ENCODE peak calls at places on chromosomes 5 and 9, in seven cellular contexts. C, B, L, K, Z, P and Q are unnamed samples.
A peak's percentile ranks its signal among the peaks of the same experiment; 100 is the strongest.

GRCh38 chr9:14865206-14865605 is 45.0 kb downstream of the FREM1 start:
- DNase-seq in C (no peak), B (no peak), L (no peak), K (no peak), Z (no peak), P (no peak), Q (no peak)

GRCh38 chr5:2999926-3000325 is 248.4 kb upstream of the IRX2 start:
- DNase-seq in C (no peak), B (no peak), L (no peak), K (no peak), Z (no peak), P (no peak), Q (no peak)

GRCh38 chr5:134541736-134542376 is 16.4 kb downstream of the JADE2 start:
- DNase-seq in C (peak; percentile 64), B (peak; percentile 85), L (peak; percentile 91), K (peak; percentile 85), Z (no peak), P (peak; percentile 56), Q (peak; percentile 85)

GRCh38 chr9:35686222-35687203 is 3.2 kb downstream of the TPM2 start:
- DNase-seq in C (peak; percentile 60), B (no peak), L (no peak), K (no peak), Z (no peak), P (peak; percentile 40), Q (no peak)

GRCh38 chr9:33620738-33621439 is 96.8 kb downstream of the ANKRD18B start:
- DNase-seq in C (peak; percentile 84), B (no peak), L (no peak), K (no peak), Z (no peak), P (peak; percentile 81), Q (peak; percentile 83)

GRCh38 chr5:32110081-32110696 is 63.9 kb downstream of the GOLPH3 start:
- DNase-seq in C (no peak), B (no peak), L (no peak), K (no peak), Z (no peak), P (no peak), Q (no peak)

GRCh38 chr5:179183481-179183880 is 123.3 kb downstream of the ZNF354C start:
- DNase-seq in C (no peak), B (no peak), L (no peak), K (no peak), Z (no peak), P (no peak), Q (no peak)

GRCh38 chr5:96256795-96257470 is 176.1 kb downstream of the PCSK1 start:
- DNase-seq in C (peak; percentile 96), B (no peak), L (no peak), K (no peak), Z (peak; percentile 79), P (peak; percentile 95), Q (peak; percentile 41)

GRCh38 chr9:16652511-16653101 is 217.9 kb downstream of the BNC2 start:
- DNase-seq in C (peak; percentile 55), B (no peak), L (no peak), K (no peak), Z (no peak), P (peak; percentile 41), Q (peak; percentile 14)

GRCh38 chr9:16656432-16657169 is 213.9 kb downstream of the BNC2 start:
- DNase-seq in C (peak; percentile 55), B (no peak), L (no peak), K (no peak), Z (no peak), P (no peak), Q (no peak)

GRCh38 chr9:16654727-16655126 is 215.7 kb downstream of the BNC2 start:
- DNase-seq in C (no peak), B (no peak), L (no peak), K (no peak), Z (no peak), P (no peak), Q (no peak)

GRCh38 chr9:16651445-16651964 is 219.0 kb downstream of the BNC2 start:
- DNase-seq in C (no peak), B (no peak), L (no peak), K (no peak), Z (no peak), P (no peak), Q (no peak)

DNA sequence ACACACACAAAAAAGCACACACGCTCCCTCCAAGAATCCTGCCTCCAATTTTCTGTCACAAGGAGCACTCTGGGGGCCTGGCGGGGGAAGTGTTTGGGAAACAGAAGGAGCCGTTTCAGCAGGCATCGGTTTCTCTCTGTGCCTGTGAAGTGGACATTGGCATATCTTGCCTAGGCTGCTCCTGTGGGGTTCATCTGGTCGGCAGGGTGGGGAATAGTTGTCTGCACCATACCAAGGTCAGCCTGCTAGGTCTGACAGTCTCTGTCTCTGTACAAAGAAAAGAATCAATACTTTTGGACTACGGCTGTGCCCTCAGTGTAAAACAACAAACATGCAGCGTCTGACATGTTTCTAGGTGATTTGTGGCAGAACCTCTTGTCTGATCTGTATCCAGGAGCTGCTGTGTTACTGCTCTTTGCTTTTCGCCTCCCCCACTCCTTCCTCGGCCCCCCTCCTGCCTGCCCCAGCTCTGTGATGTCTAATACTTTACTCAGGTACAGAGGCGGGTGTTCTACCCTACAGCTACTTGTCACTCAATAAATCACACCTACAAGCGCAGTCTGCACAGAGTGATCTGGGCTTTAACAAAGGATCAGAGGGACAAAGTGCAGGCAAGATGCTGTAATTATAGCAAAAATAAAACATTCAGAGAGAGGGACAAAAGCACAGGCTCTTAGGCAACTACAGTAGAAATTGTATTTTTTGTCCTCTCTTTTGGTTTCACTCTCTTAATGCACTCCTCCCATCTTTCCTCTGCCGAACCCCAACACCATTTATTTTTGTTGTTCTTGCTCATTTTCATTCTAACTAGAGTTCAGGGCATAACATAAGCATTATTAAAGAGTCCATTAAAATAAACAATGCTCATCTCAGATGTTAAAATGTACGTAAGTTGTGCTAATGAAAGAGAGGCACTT is 216.7 kb downstream of the BNC2 start:
- DNase-seq in C (no peak), B (no peak), L (no peak), K (no peak), Z (no peak), P (peak; percentile 54), Q (peak; percentile 11)
- H2AK5ac ChIP-seq in C (peak overlapping the region; percentile 93), B (no peak overlapping the region), L (no peak overlapping the region), K (no peak overlapping the region), Z (peak overlapping the region; percentile 41), P (peak overlapping the region; percentile 51), Q (no peak overlapping the region)

DNA sequence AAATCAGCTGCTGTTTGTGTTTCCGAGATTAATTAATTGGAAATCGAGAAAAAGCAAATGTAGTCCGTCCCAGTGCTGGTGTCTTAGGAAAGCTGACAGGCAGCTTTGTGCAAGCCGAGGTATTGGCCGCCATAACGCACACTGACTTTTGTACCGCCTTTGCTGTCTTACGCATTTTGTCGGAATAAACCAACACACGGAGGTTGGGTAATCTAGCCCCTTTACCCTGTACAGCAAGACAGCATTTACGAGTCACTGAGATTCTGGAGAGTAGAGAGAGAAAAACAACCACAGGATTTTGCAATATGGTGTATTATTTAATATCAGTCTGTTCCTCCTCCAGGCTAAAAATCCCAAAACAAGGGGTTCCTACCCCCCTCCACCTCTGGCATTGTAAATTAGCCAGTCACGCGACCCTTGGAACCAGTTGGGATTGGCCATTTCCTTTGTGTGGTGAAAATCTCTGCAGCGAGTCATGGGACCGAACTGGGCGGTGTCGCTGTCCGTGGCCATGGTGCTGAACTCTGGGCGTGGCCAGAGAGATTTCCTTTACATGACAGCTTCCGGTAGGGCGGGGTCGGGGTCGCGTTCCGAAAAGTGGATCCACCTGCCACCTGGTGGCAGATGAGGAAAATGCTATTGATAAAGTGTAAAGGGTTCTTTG is 10.3 kb upstream of the PCDHB1 start:
- DNase-seq in C (peak; percentile 1), B (peak; percentile 99), L (peak; percentile 98), K (peak; percentile 99), Z (peak; percentile 3), P (peak; percentile 98), Q (peak; percentile 99)
- H3K4me1 ChIP-seq in C (no peaks in the 10 kb centered on the region), B (peaks cover 5% of the 10 kb centered on the region), L (peaks cover 2% of the 10 kb centered on the region), K (peaks cover 8% of the 10 kb centered on the region), Z (peaks cover 3% of the 10 kb centered on the region), P (peaks cover 2% of the 10 kb centered on the region), Q (no peaks in the 10 kb centered on the region)

DNA sequence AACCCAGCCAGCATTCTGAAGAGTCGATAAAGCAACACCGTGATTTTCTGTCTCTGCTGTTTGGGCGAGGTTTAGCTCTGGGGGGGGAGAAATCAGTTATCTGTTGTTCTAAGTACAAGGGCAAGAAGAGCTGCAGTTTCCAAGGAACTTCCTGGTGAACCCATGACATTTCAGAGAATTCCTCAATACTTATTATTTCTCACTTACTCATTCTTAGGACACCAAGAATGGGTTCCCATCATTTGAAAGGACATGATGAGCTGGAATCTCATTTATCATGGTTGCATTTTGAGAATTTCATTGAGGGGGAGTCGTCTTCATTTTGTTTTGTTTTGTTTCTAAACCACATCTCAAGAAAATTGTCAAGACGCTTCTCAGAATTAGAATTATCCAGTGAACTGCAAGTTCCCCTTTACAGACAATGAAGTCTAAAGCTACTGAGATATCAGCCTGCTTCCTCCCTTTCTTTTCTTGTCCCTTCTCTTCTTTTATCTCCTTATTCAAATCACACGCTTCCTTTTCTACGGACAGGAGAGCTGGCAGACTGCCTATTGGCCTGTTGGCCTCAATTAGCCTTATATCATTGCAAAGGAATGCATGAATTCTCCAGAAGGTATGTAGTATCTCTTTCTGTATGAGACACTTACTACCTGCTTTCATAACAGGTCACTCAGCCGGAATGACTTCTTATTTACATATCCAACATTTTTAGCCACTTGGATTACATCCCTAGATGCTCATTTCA is 53.7 kb downstream of the ZNF462 start:
- DNase-seq in C (peak; percentile 92), B (no peak), L (no peak), K (no peak), Z (peak; percentile 84), P (peak; percentile 83), Q (peak; percentile 98)
- H3K27ac ChIP-seq in C (peak overlapping the region; percentile 61), B (no peak overlapping the region), L (no peak overlapping the region), K (no peak overlapping the region), Z (peak overlapping the region; percentile 80), P (peak overlapping the region; percentile 95), Q (peak overlapping the region; percentile 15)

GRCh38 chr9:127346584-127346983 is 50.4 kb upstream of the SLC2A8 start:
- DNase-seq in C (no peak), B (no peak), L (no peak), K (no peak), Z (no peak), P (no peak), Q (no peak)

GRCh38 chr9:127349483-127350127 is 47.4 kb upstream of the SLC2A8 start:
- DNase-seq in C (no peak), B (no peak), L (no peak), K (no peak), Z (no peak), P (no peak), Q (peak; percentile 5)

GRCh38 chr9:127347831-127348699 is 48.9 kb upstream of the SLC2A8 start:
- DNase-seq in C (peak; percentile 75), B (no peak), L (no peak), K (no peak), Z (peak; percentile 33), P (peak; percentile 47), Q (peak; percentile 27)

GRCh38 chr9:127353882-127354281 is 43.1 kb upstream of the SLC2A8 start:
- DNase-seq in C (no peak), B (no peak), L (peak; percentile 82), K (peak; percentile 63), Z (no peak), P (no peak), Q (no peak)

DNA sequence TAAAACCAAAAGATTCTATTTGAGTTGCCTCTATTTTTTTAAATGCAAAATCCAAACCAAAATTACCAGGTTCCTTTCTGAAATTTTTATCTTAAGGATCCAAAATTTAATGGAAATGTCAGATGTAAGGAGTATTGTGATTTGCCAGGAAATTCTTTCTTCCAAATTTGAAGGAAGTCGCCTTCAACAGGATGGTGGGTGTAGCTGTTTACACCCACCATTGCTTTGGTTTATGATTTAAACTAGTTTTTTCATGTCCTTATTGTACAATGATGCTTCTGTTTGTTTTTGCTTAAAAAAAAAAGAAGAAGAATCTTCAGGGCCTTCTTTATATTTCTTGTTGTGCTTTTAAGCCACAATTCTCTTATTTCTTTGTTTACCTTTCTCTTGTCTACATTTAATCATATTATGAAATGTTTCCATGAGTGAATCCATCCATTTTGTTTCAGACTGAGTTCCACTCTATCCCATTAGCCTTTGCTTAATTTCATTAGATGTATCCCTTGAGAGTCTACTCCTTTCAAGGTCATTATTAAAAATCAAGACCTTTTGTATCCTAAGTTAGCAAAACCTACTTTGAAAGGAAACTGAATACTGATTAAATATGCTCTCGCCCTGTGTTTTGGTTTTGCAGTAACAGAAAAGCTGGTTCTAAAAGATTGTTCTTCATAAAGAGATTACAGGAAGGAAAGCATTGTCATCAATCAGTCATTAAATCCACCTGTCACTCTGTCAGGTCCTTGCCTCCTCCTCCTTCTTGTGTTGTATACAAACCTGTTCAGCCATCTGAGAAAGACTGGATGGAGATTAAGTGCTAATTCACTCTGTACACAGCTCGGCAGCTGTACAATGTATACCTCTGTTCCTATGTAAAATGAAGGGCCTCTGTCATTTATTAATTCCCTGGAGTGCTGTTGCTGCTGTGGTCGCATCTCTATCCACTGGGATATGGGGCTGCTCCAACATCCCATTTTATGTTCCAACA is 45.5 kb upstream of the SLC2A8 start:
- DNase-seq in C (no peak), B (no peak), L (no peak), K (no peak), Z (no peak), P (no peak), Q (no peak)
- H2AK5ac ChIP-seq in C (no peak overlapping the region), B (no peak overlapping the region), L (no peak overlapping the region), K (no peak overlapping the region), Z (no peak overlapping the region), P (no peak overlapping the region), Q (no peak overlapping the region)